ENCODE peak calls at places on chromosome X, in six cellular contexts. D, F, Q, N, P and R are unnamed samples.

GRCh38 chrX:7083468-7084396 is 63.8 kb upstream of the STS start:
- DNase-seq in D (no peak), F (no peak), Q (peak; percentile 66), N (no peak), P (no peak), R (peak; percentile 46)

GRCh38 chrX:104270916-104271512 is 16.3 kb upstream of the ESX1 start:
- DNase-seq in D (peak; percentile 59), F (peak; percentile 45), Q (no peak), N (peak; percentile 13), P (no peak), R (peak; percentile 32)

GRCh38 chrX:12076046-12076445 is 62.2 kb upstream of the FRMPD4 start:
- DNase-seq in D (no peak), F (no peak), Q (no peak), N (no peak), P (no peak), R (no peak)

GRCh38 chrX:48636286-48636685 is 39.0 kb downstream of the WDR13 start:
- DNase-seq in D (no peak), F (no peak), Q (no peak), N (no peak), P (no peak), R (no peak)

GRCh38 chrX:11010476-11010875 is 100.7 kb upstream of the HCCS start:
- DNase-seq in D (no peak), F (no peak), Q (no peak), N (no peak), P (no peak), R (no peak)

GRCh38 chrX:108437789-108438623 is at the start of gene COL4A6:
- DNase-seq in D (peak; percentile 71), F (peak; percentile 45), Q (no peak), N (no peak), P (peak; percentile 53), R (peak; percentile 74)

GRCh38 chrX:16100673-16101072 is 22.7 kb upstream of the GRPR start:
- DNase-seq in D (peak; percentile 35), F (no peak), Q (no peak), N (no peak), P (no peak), R (no peak)

GRCh38 chrX:150200820-150201287 is 162.3 kb upstream of the MAMLD1 start:
- DNase-seq in D (no peak), F (no peak), Q (no peak), N (peak; percentile 18), P (no peak), R (peak; percentile 91)

GRCh38 chrX:63917296-63917695 is 132.3 kb upstream of the ARHGEF9 start:
- DNase-seq in D (no peak), F (no peak), Q (no peak), N (no peak), P (no peak), R (no peak)

GRCh38 chrX:100622989-100623388 is 13.6 kb downstream of the TSPAN6 start:
- DNase-seq in D (no peak), F (no peak), Q (no peak), N (no peak), P (no peak), R (no peak)

GRCh38 chrX:106356580-106356979 is 188.5 kb downstream of the PWWP3B start:
- DNase-seq in D (no peak), F (no peak), Q (no peak), N (no peak), P (no peak), R (no peak)

GRCh38 chrX:109890910-109891502 is 111.9 kb upstream of the TMEM164 start:
- DNase-seq in D (peak; percentile 85), F (peak; percentile 52), Q (peak; percentile 43), N (no peak), P (peak; percentile 58), R (peak; percentile 41)

GRCh38 chrX:78595901-78596502 is 63.1 kb downstream of the RTL3 start:
- DNase-seq in D (peak; percentile 9), F (peak; percentile 36), Q (no peak), N (no peak), P (no peak), R (no peak)

GRCh38 chrX:136055651-136056221 is 70.5 kb downstream of the SLC9A6 start:
- DNase-seq in D (no peak), F (no peak), Q (no peak), N (no peak), P (no peak), R (no peak)

GRCh38 chrX:145502670-145503069 is 255.4 kb downstream of the SPANXN1 start:
- DNase-seq in D (no peak), F (no peak), Q (no peak), N (no peak), P (no peak), R (no peak)

GRCh38 chrX:20523626-20524312 is 257.1 kb upstream of the RPS6KA3 start:
- DNase-seq in D (no peak), F (no peak), Q (no peak), N (no peak), P (no peak), R (no peak)

GRCh38 chrX:110162867-110163266 is 155.0 kb downstream of the AMMECR1 start:
- DNase-seq in D (no peak), F (no peak), Q (no peak), N (no peak), P (no peak), R (no peak)

GRCh38 chrX:97481228-97481627 is 597.5 kb downstream of the RPA4 start:
- DNase-seq in D (no peak), F (no peak), Q (no peak), N (no peak), P (no peak), R (no peak)

GRCh38 chrX:101999644-102000539 is 68.1 kb upstream of the ZMAT1 start:
- DNase-seq in D (no peak), F (no peak), Q (no peak), N (no peak), P (no peak), R (no peak)

GRCh38 chrX:154046262-154046771 is 26.6 kb upstream of the IRAK1 start:
- DNase-seq in D (no peak), F (no peak), Q (no peak), N (peak; percentile 14), P (no peak), R (no peak)

GRCh38 chrX:102840871-102841705 is 96.0 kb upstream of the RAB40AL start:
- DNase-seq in D (no peak), F (no peak), Q (no peak), N (no peak), P (no peak), R (no peak)

DNA sequence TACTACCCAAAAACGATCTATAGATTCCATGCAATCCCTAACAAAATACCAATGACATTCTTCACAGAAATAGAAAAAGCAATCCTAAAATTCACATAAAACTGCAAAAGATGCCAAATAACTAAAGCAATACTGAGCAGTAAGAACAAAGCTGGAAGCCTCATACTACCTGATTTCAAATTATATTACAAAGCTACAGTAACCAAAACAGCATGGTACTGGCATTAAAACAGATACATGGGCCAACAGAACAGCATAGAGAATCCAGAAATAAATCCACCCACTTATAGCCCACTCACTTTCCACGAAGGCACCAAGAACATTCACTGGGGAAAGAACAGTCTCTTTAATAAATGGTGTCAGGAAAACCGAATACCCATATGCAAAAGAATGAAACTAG is 74.7 kb downstream of the PHF8 start:
- DNase-seq in D (no peak), F (no peak), Q (no peak), N (no peak), P (no peak), R (no peak)
- H3K27ac ChIP-seq in D (no peak overlapping the region), F (no peak overlapping the region), Q (no peak overlapping the region), N (no peak overlapping the region), P (no peak overlapping the region), R (no peak overlapping the region)

GRCh38 chrX:134183665-134184064 is 53.3 kb upstream of the CCDC160 start:
- DNase-seq in D (no peak), F (no peak), Q (no peak), N (no peak), P (no peak), R (no peak)

GRCh38 chrX:134181261-134181660 is 55.7 kb upstream of the CCDC160 start:
- DNase-seq in D (no peak), F (no peak), Q (no peak), N (no peak), P (no peak), R (no peak)

GRCh38 chrX:134184936-134185335 is 52.0 kb upstream of the CCDC160 start:
- DNase-seq in D (no peak), F (no peak), Q (no peak), N (no peak), P (no peak), R (no peak)

GRCh38 chrX:134177527-134177926 is 59.5 kb upstream of the CCDC160 start:
- DNase-seq in D (peak; percentile 15), F (no peak), Q (no peak), N (no peak), P (no peak), R (no peak)

DNA sequence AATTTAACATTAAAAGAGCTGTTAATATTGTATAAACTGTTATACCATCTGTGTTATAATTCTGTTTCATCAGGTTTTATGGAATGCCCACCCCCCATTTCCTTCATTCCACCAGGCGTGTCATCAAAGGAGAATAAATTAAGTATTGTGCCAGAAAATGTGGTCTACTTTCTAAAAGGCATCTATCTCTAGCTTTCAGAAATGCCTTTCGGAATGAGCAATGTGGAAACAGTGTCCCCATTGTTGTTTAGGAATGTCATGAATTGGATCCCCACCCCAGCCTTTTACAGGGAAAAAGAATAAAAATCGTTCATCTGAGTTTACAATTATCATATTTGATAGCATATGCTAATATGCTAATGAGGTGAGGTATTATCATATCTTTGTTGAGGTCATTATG is 56.4 kb upstream of the CCDC160 start:
- DNase-seq in D (no peak), F (no peak), Q (no peak), N (no peak), P (no peak), R (no peak)
- H3K27ac ChIP-seq in D (peak overlapping the region; percentile 42), F (peak overlapping the region; percentile 87), Q (no peak overlapping the region), N (no peak overlapping the region), P (no peak overlapping the region), R (no peak overlapping the region)

DNA sequence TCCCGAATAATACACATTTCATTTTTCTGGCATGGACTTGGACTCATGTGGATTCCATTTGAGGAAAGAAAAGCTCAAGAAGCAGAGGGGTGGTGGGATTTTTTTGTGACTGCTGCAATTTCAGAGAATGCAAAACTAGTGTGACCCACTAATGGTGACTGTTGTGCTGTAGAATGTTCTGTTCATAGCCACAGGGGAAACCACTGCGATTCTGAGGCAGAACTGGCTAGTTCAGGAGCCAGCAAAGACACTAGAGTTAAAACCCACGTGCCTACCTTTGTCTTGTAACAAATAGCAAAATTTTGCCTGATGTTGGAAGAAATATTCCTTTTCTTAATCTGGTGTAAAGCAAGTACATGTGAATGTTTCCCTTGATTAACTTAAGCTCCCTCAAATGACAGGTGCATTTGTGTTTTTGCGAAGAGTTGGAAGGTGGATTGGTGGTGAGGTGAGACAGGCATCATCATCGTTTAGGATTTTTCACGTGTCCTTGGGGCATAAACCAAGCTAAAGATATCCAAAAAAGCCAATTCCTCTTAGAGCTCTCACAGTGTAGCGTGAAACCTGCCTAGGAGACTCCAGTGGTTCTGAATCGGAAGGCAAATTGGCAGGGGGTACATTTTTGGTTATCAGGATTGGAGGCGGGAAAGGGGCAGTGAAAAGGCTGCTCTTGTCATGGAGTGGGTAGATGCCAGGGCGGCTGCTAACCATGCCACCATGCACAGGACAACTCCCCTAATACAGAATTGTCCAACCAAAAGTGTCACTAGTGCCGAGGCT is 38.1 kb upstream of the FAM9C start:
- DNase-seq in D (no peak), F (no peak), Q (no peak), N (no peak), P (no peak), R (no peak)
- H3K27ac ChIP-seq in D (no peak overlapping the region), F (no peak overlapping the region), Q (peak overlapping the region; percentile 88), N (no peak overlapping the region), P (peak overlapping the region; percentile 63), R (no peak overlapping the region)

DNA sequence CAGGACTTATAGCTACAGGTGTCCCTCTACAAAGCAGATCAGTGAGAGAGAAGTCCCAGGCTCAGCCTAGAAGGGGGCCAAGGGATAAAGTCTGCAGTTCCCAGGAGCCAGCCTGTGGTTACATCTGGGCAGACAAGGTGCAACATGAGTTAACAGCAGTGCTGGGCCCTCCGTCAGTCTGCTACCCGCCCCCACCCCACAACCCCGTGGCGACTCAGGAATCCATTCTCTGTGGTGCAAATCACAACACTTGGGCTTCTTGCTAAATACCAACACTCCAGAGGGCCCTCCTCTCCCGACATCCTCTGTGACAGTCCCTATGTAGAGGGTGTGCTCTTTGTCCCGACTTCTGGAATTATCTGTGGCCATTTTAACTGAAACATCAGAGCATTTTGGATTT is 13.8 kb downstream of the GPM6B start:
- DNase-seq in D (no peak), F (no peak), Q (no peak), N (no peak), P (no peak), R (no peak)
- H3K27ac ChIP-seq in D (no peak overlapping the region), F (no peak overlapping the region), Q (no peak overlapping the region), N (no peak overlapping the region), P (no peak overlapping the region), R (no peak overlapping the region)